ENCODE peak calls at places on chromosomes 2 and 18, in ten cellular contexts. One of them, this sample, is unnamed.
A peak's percentile ranks its signal among the peaks of the same experiment; 100 is the strongest.

GRCh38 chr2:127098711-127099110 is 8.2 kb downstream of the BIN1 start:
- DNase-seq in heart right ventricle: no peak
- DNase-seq in type B pancreatic cell: no peak
- DNase-seq in AG04450: no peak
- DNase-seq in A549: no peak
- DNase-seq in IMR-90: no peak
- DNase-seq in AG09309: no peak
- DNase-seq in choroid plexus epithelial cell: no peak
- DNase-seq in pancreas: peak; percentile 47
- DNase-seq in breast epithelium: no peak
- DNase-seq in this sample: no peak

GRCh38 chr2:112541315-112542122 is 746 bp upstream of the POLR1B start:
- DNase-seq in choroid plexus epithelial cell: peak; percentile 63
- DNase-seq in pancreas: peak; percentile 77
- DNase-seq in AG09309: no peak
- DNase-seq in breast epithelium: peak; percentile 52
- DNase-seq in AG04450: no peak
- DNase-seq in A549: peak; percentile 79
- DNase-seq in IMR-90: peak; percentile 48
- DNase-seq in heart right ventricle: peak; percentile 72
- DNase-seq in type B pancreatic cell: peak; percentile 81
- DNase-seq in this sample: peak; percentile 16

GRCh38 chr2:152523091-152523490 is 188.1 kb downstream of the FMNL2 start:
- DNase-seq in pancreas: no peak
- DNase-seq in heart right ventricle: no peak
- DNase-seq in AG09309: no peak
- DNase-seq in type B pancreatic cell: no peak
- DNase-seq in AG04450: no peak
- DNase-seq in breast epithelium: no peak
- DNase-seq in choroid plexus epithelial cell: peak; percentile 72
- DNase-seq in IMR-90: peak; percentile 86
- DNase-seq in A549: no peak
- DNase-seq in this sample: no peak

GRCh38 chr2:95379616-95379925 is 22.9 kb upstream of the FAHD2A start:
- DNase-seq in choroid plexus epithelial cell: no peak
- DNase-seq in A549: no peak
- DNase-seq in pancreas: no peak
- DNase-seq in AG04450: no peak
- DNase-seq in AG09309: no peak
- DNase-seq in type B pancreatic cell: no peak
- DNase-seq in IMR-90: no peak
- DNase-seq in heart right ventricle: no peak
- DNase-seq in breast epithelium: no peak
- DNase-seq in this sample: no peak

GRCh38 chr2:124877065-124877671 is 852.1 kb downstream of the CNTNAP5 start:
- DNase-seq in type B pancreatic cell: no peak
- DNase-seq in breast epithelium: no peak
- DNase-seq in IMR-90: peak; percentile 81
- DNase-seq in AG04450: no peak
- DNase-seq in choroid plexus epithelial cell: peak; percentile 8
- DNase-seq in heart right ventricle: no peak
- DNase-seq in pancreas: no peak
- DNase-seq in AG09309: peak; percentile 48
- DNase-seq in A549: no peak
- DNase-seq in this sample: no peak

GRCh38 chr2:227388537-227389011 is 825 bp upstream of the SCYGR1 start:
- DNase-seq in type B pancreatic cell: no peak
- DNase-seq in choroid plexus epithelial cell: peak; percentile 97
- DNase-seq in AG09309: peak; percentile 98
- DNase-seq in breast epithelium: no peak
- DNase-seq in IMR-90: peak; percentile 98
- DNase-seq in A549: peak; percentile 99
- DNase-seq in heart right ventricle: no peak
- DNase-seq in pancreas: no peak
- DNase-seq in AG04450: peak; percentile 98
- DNase-seq in this sample: no peak

GRCh38 chr18:61322265-61322873 is 10.9 kb upstream of the CDH20 start:
- DNase-seq in IMR-90: peak; percentile 33
- DNase-seq in choroid plexus epithelial cell: peak; percentile 77
- DNase-seq in AG04450: peak; percentile 8
- DNase-seq in breast epithelium: no peak
- DNase-seq in A549: peak; percentile 32
- DNase-seq in pancreas: peak; percentile 71
- DNase-seq in AG09309: no peak
- DNase-seq in type B pancreatic cell: peak; percentile 78
- DNase-seq in heart right ventricle: peak; percentile 41
- DNase-seq in this sample: peak; percentile 9

GRCh38 chr2:160208662-160209229 is 8.7 kb upstream of the ITGB6 start:
- DNase-seq in pancreas: no peak
- DNase-seq in breast epithelium: no peak
- DNase-seq in heart right ventricle: no peak
- DNase-seq in choroid plexus epithelial cell: no peak
- DNase-seq in AG04450: no peak
- DNase-seq in IMR-90: no peak
- DNase-seq in type B pancreatic cell: no peak
- DNase-seq in AG09309: no peak
- DNase-seq in A549: no peak
- DNase-seq in this sample: no peak

GRCh38 chr2:104853926-104854506 is at the start of gene POU3F3:
- DNase-seq in breast epithelium: peak; percentile 60
- DNase-seq in type B pancreatic cell: no peak
- DNase-seq in choroid plexus epithelial cell: peak; percentile 69
- DNase-seq in pancreas: peak; percentile 64
- DNase-seq in AG09309: no peak
- DNase-seq in IMR-90: no peak
- DNase-seq in heart right ventricle: peak; percentile 86
- DNase-seq in A549: peak; percentile 60
- DNase-seq in AG04450: no peak
- DNase-seq in this sample: no peak

GRCh38 chr2:159526433-159526832 is 89.9 kb downstream of the BAZ2B start:
- DNase-seq in choroid plexus epithelial cell: no peak
- DNase-seq in A549: no peak
- DNase-seq in breast epithelium: no peak
- DNase-seq in type B pancreatic cell: no peak
- DNase-seq in heart right ventricle: no peak
- DNase-seq in AG04450: no peak
- DNase-seq in AG09309: no peak
- DNase-seq in IMR-90: no peak
- DNase-seq in pancreas: no peak
- DNase-seq in this sample: no peak

GRCh38 chr18:45567123-45567522 is 48.2 kb upstream of the SLC14A2 start:
- DNase-seq in AG04450: no peak
- DNase-seq in type B pancreatic cell: no peak
- DNase-seq in choroid plexus epithelial cell: peak; percentile 78
- DNase-seq in IMR-90: peak; percentile 21
- DNase-seq in breast epithelium: no peak
- DNase-seq in A549: peak; percentile 13
- DNase-seq in heart right ventricle: no peak
- DNase-seq in pancreas: no peak
- DNase-seq in AG09309: no peak
- DNase-seq in this sample: no peak

GRCh38 chr2:145760781-145761649 is 1241.1 kb upstream of the ZEB2 start:
- DNase-seq in breast epithelium: no peak
- DNase-seq in heart right ventricle: no peak
- DNase-seq in A549: peak; percentile 71
- DNase-seq in pancreas: no peak
- DNase-seq in AG09309: peak; percentile 37
- DNase-seq in type B pancreatic cell: no peak
- DNase-seq in IMR-90: peak; percentile 79
- DNase-seq in choroid plexus epithelial cell: peak; percentile 84
- DNase-seq in AG04450: peak; percentile 57
- DNase-seq in this sample: no peak

GRCh38 chr18:8084160-8084559 is 517.0 kb downstream of the PTPRM start:
- DNase-seq in heart right ventricle: peak; percentile 32
- DNase-seq in A549: peak; percentile 38
- DNase-seq in AG09309: no peak
- DNase-seq in choroid plexus epithelial cell: peak; percentile 73
- DNase-seq in type B pancreatic cell: no peak
- DNase-seq in IMR-90: peak; percentile 46
- DNase-seq in pancreas: no peak
- DNase-seq in breast epithelium: no peak
- DNase-seq in AG04450: peak; percentile 6
- DNase-seq in this sample: peak; percentile 10

GRCh38 chr2:189328451-189329249 is 112.6 kb upstream of the WDR75 start:
- DNase-seq in pancreas: no peak
- DNase-seq in heart right ventricle: no peak
- DNase-seq in A549: no peak
- DNase-seq in AG09309: no peak
- DNase-seq in breast epithelium: no peak
- DNase-seq in AG04450: no peak
- DNase-seq in type B pancreatic cell: no peak
- DNase-seq in choroid plexus epithelial cell: peak; percentile 58
- DNase-seq in IMR-90: peak; percentile 82
- DNase-seq in this sample: no peak

GRCh38 chr2:98084869-98085238 is 2.1 kb upstream of the VWA3B start:
- DNase-seq in AG04450: no peak
- DNase-seq in choroid plexus epithelial cell: no peak
- DNase-seq in type B pancreatic cell: no peak
- DNase-seq in heart right ventricle: no peak
- DNase-seq in IMR-90: no peak
- DNase-seq in AG09309: no peak
- DNase-seq in A549: no peak
- DNase-seq in breast epithelium: no peak
- DNase-seq in pancreas: no peak
- DNase-seq in this sample: no peak

GRCh38 chr2:165640232-165640923 is 153.7 kb downstream of the GALNT3 start:
- DNase-seq in type B pancreatic cell: no peak
- DNase-seq in AG09309: no peak
- DNase-seq in A549: no peak
- DNase-seq in breast epithelium: no peak
- DNase-seq in heart right ventricle: no peak
- DNase-seq in IMR-90: no peak
- DNase-seq in pancreas: no peak
- DNase-seq in choroid plexus epithelial cell: no peak
- DNase-seq in AG04450: no peak
- DNase-seq in this sample: no peak

GRCh38 chr18:39701839-39702238 is 2136.2 kb upstream of the CELF4 start:
- DNase-seq in breast epithelium: no peak
- DNase-seq in IMR-90: peak; percentile 53
- DNase-seq in pancreas: no peak
- DNase-seq in choroid plexus epithelial cell: peak; percentile 49
- DNase-seq in type B pancreatic cell: no peak
- DNase-seq in AG04450: no peak
- DNase-seq in A549: peak; percentile 51
- DNase-seq in AG09309: no peak
- DNase-seq in heart right ventricle: no peak
- DNase-seq in this sample: no peak
- TF ChIP-seq CTCF in breast epithelium: no peak
- TF ChIP-seq CTCF in IMR-90: no peak
- TF ChIP-seq CTCF in pancreas: no peak
- TF ChIP-seq CTCF in choroid plexus epithelial cell: no peak
- TF ChIP-seq CTCF in type B pancreatic cell: no peak
- TF ChIP-seq CTCF in AG04450: no peak
- TF ChIP-seq CTCF in A549: no peak
- TF ChIP-seq CTCF in AG09309: no peak
- TF ChIP-seq CTCF in heart right ventricle: no peak
- TF ChIP-seq CTCF in this sample: no peak

DNA sequence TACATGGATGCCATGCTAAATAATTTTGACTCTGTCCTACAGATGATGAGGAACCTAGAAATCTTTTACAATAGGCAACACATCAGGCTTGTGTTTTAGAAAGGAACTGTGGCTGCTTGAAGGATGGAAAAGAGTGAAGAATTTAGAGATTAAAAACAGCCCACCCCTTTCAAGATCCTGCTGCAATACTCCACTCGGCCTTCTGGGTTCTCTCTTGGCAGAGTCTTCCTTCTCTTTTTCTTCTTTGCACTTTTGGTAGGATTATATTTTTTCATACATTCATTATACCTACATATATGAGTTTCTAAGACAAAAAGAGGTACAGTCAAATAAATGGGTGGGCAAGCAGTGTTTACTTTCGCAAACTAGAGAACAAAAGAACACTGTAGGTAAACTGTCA is 474.3 kb downstream of the ERBB4 start:
- DNase-seq in choroid plexus epithelial cell: no peak
- DNase-seq in AG04450: no peak
- DNase-seq in IMR-90: no peak
- DNase-seq in breast epithelium: no peak
- DNase-seq in type B pancreatic cell: no peak
- DNase-seq in AG09309: no peak
- DNase-seq in pancreas: no peak
- DNase-seq in heart right ventricle: no peak
- DNase-seq in A549: no peak
- DNase-seq in this sample: no peak
- TF ChIP-seq CTCF in choroid plexus epithelial cell: peak; percentile 7
- TF ChIP-seq CTCF in AG04450: no peak
- TF ChIP-seq CTCF in IMR-90: no peak
- TF ChIP-seq CTCF in breast epithelium: no peak
- TF ChIP-seq CTCF in type B pancreatic cell: no peak
- TF ChIP-seq CTCF in AG09309: no peak
- TF ChIP-seq CTCF in pancreas: no peak
- TF ChIP-seq CTCF in heart right ventricle: no peak
- TF ChIP-seq CTCF in A549: no peak
- TF ChIP-seq CTCF in this sample: no peak

GRCh38 chr2:223860809-223861738 is 23.7 kb upstream of the AP1S3 start:
- DNase-seq in IMR-90: peak; percentile 77
- DNase-seq in A549: peak; percentile 95
- DNase-seq in AG04450: no peak
- DNase-seq in type B pancreatic cell: no peak
- DNase-seq in AG09309: peak; percentile 38
- DNase-seq in choroid plexus epithelial cell: peak; percentile 88
- DNase-seq in breast epithelium: no peak
- DNase-seq in pancreas: no peak
- DNase-seq in heart right ventricle: no peak
- DNase-seq in this sample: no peak
- TF ChIP-seq CTCF in IMR-90: no peak
- TF ChIP-seq CTCF in A549: peak; percentile 16
- TF ChIP-seq CTCF in AG04450: no peak
- TF ChIP-seq CTCF in type B pancreatic cell: no peak
- TF ChIP-seq CTCF in AG09309: no peak
- TF ChIP-seq CTCF in choroid plexus epithelial cell: peak; percentile 28
- TF ChIP-seq CTCF in breast epithelium: no peak
- TF ChIP-seq CTCF in pancreas: no peak
- TF ChIP-seq CTCF in heart right ventricle: no peak
- TF ChIP-seq CTCF in this sample: no peak

DNA sequence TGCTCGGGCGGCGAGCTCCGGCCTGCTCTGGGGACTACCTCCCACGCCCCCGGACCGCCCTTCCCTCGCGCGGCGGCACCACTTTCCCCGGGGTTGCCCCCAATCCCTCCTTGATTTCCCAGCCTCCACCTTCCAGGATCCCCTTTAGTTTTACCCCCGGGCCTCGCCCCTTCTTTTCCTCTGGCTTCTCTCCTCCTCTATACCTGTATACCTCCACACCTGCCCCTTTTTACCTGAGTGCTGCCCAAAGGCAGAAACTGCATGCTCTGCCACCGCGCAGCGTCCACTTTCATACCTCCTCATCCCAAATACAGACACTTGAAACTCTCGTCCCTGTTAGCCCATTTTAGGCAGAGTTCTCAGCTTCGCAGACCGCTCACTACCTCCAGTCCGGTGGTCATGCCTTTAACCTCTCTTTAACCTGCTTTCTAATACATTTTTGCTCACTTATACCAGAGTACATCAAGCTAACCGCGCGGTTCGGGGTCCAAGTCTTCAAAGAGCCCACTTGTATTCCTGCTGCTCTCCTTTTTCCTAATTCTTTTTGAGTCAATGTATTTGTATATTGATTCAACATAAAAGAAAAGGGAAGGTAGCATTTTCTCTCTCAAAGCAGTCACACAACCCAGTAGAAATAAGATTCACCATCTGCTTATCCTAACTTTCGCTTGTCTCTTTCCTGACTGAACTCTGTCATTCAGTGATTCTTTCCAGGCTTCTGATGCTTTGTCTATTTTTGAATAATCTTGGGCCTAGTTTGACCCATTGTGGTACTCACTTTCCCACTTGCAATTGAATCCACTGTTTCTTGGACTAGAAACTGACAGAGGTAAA is 900 bp downstream of the SPOPL start:
- DNase-seq in IMR-90: no peak
- DNase-seq in pancreas: no peak
- DNase-seq in AG09309: no peak
- DNase-seq in type B pancreatic cell: no peak
- DNase-seq in AG04450: no peak
- DNase-seq in heart right ventricle: no peak
- DNase-seq in A549: no peak
- DNase-seq in choroid plexus epithelial cell: peak; percentile 18
- DNase-seq in breast epithelium: peak; percentile 43
- DNase-seq in this sample: no peak
- TF ChIP-seq CTCF in IMR-90: no peak
- TF ChIP-seq CTCF in pancreas: no peak
- TF ChIP-seq CTCF in AG09309: no peak
- TF ChIP-seq CTCF in type B pancreatic cell: no peak
- TF ChIP-seq CTCF in AG04450: no peak
- TF ChIP-seq CTCF in heart right ventricle: no peak
- TF ChIP-seq CTCF in A549: no peak
- TF ChIP-seq CTCF in choroid plexus epithelial cell: no peak
- TF ChIP-seq CTCF in breast epithelium: no peak
- TF ChIP-seq CTCF in this sample: no peak

This sample was measured in HFF-Myc.